ENCODE peak calls at places on chromosomes 16 and 17, in four cellular contexts. One of them, this sample, is unnamed.

GRCh38 chr16:88306860-88307545 is 75.8 kb upstream of the ZNF469 start:
- DNase-seq in IMR-90: peak
- DNase-seq in fibroblast of lung: peak
- DNase-seq in adipocyte: peak
- DNase-seq in this sample: no peak

GRCh38 chr16:57845115-57845514 is 42.8 kb upstream of the KIFC3 start:
- DNase-seq in IMR-90: no peak
- DNase-seq in adipocyte: no peak
- DNase-seq in fibroblast of lung: no peak
- DNase-seq in this sample: no peak

GRCh38 chr16:67026570-67026969 is 2.4 kb upstream of the CBFB start:
- DNase-seq in IMR-90: no peak
- DNase-seq in adipocyte: no peak
- DNase-seq in fibroblast of lung: no peak
- DNase-seq in this sample: no peak

GRCh38 chr16:50297301-50298074 is 31.1 kb downstream of the ADCY7 start:
- DNase-seq in adipocyte: no peak
- DNase-seq in fibroblast of lung: no peak
- DNase-seq in IMR-90: no peak
- DNase-seq in this sample: no peak

GRCh38 chr17:74516561-74516960 is 14.7 kb downstream of the CD300LB start:
- DNase-seq in fibroblast of lung: no peak
- DNase-seq in IMR-90: no peak
- DNase-seq in adipocyte: no peak
- DNase-seq in this sample: no peak

GRCh38 chr17:43399839-43400328 is 1.1 kb downstream of the ARL4D start:
- DNase-seq in IMR-90: no peak
- DNase-seq in adipocyte: no peak
- DNase-seq in fibroblast of lung: no peak
- DNase-seq in this sample: no peak

GRCh38 chr17:4313482-4314114 is 49.8 kb upstream of the ANKFY1 start:
- DNase-seq in fibroblast of lung: no peak
- DNase-seq in IMR-90: no peak
- DNase-seq in adipocyte: no peak
- DNase-seq in this sample: no peak

GRCh38 chr16:54335230-54335629 is 48.6 kb upstream of the IRX3 start:
- DNase-seq in fibroblast of lung: peak
- DNase-seq in adipocyte: peak
- DNase-seq in IMR-90: no peak
- DNase-seq in this sample: no peak

GRCh38 chr17:46865100-46865499 is 13.7 kb downstream of the WNT9B start:
- DNase-seq in IMR-90: peak
- DNase-seq in fibroblast of lung: peak
- DNase-seq in adipocyte: peak
- DNase-seq in this sample: no peak

GRCh38 chr16:19173649-19174383 is 5.8 kb downstream of the SYT17 start:
- DNase-seq in fibroblast of lung: no peak
- DNase-seq in IMR-90: no peak
- DNase-seq in adipocyte: no peak
- DNase-seq in this sample: no peak

DNA sequence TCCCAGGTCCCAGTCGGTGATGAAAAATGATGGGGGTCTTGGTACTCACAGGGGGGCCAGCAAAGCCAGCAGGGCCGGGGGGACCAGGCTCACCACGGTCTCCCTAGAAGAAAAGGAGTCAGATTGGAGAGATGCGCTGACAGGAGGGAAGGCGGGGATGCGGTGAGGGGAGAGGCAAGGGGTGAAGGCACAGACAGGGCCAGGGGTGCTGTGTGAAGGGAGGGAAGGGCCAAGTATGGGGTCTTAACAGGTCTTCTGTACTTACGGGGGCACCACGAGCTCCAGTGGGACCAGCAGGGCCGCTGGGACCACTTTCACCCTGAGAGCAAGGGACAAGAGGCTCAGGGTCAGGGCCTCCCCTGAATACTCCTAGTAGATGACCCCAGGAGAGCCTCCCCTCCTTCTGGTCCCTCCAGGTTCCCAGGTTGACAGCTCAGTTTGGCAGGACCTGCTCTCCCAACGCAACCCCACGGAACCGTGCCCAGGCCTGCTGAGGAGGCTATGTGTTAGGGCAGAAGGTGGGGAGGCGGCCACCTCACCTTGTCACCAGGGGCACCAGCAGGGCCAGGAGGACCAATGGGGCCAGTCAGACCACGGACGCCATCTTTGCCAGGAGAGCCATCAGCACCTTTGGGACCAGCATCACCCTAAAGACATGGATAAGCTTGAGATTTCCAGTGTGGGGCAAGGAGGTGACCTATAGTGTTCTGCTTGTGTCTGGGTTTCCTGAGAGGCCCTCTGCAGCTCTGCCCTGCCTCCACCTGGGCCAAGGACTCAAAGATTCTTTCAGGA is 11.0 kb downstream of the COL1A1 start:
- DNase-seq in fibroblast of lung: peak
- DNase-seq in IMR-90: no peak
- DNase-seq in adipocyte: peak
- DNase-seq in this sample: no peak
- H3K9ac ChIP-seq in fibroblast of lung: no peak
- H3K9ac ChIP-seq in IMR-90: peak
- H3K9ac ChIP-seq in adipocyte: peak
- H3K9ac ChIP-seq in this sample: no peak

GRCh38 chr16:56116577-56116964 is 74.7 kb upstream of the GNAO1 start:
- DNase-seq in fibroblast of lung: no peak
- DNase-seq in adipocyte: no peak
- DNase-seq in IMR-90: no peak
- DNase-seq in this sample: no peak

GRCh38 chr16:56119138-56119537 is 72.2 kb upstream of the GNAO1 start:
- DNase-seq in IMR-90: no peak
- DNase-seq in adipocyte: no peak
- DNase-seq in fibroblast of lung: no peak
- DNase-seq in this sample: peak

GRCh38 chr16:56121156-56121500 is 70.2 kb upstream of the GNAO1 start:
- DNase-seq in fibroblast of lung: no peak
- DNase-seq in adipocyte: no peak
- DNase-seq in IMR-90: no peak
- DNase-seq in this sample: peak

GRCh38 chr16:56122251-56122650 is 69.0 kb upstream of the GNAO1 start:
- DNase-seq in fibroblast of lung: no peak
- DNase-seq in adipocyte: no peak
- DNase-seq in IMR-90: no peak
- DNase-seq in this sample: no peak

DNA sequence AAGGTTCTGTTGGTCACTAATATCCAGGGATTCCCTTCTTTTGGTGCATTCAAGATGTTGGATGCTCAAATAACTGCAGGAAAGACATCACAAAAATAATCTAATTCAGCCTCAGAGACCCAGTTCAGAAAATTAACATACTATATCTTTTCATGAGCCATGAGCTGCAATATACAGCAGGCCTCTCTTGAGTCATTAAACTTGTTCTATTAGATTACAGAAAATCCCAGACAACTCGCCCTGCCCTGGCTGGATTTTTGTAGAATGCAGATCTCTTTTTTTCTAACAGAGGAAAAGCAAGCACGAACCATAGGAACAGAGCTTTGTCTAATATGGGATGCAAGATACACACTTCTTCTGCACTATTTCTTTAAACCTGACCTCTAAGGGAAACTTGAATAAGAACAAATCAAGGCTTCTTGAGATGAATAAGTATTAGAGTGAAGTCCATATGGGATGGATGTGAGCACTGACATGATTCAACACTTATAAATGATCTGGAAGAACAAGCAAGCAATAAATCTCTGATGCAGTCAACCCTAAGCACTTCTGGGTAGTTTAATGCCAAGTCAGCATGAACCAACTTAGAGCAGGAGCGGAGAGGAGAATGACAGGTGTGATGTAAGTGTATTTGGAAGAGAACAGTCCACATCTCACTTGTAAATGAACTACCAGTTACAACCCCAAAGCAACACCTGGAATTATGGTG is 70.7 kb upstream of the GNAO1 start:
- DNase-seq in fibroblast of lung: no peak
- DNase-seq in IMR-90: no peak
- DNase-seq in adipocyte: no peak
- DNase-seq in this sample: no peak
- H3K9ac ChIP-seq in fibroblast of lung: no peak
- H3K9ac ChIP-seq in IMR-90: no peak
- H3K9ac ChIP-seq in adipocyte: no peak
- H3K9ac ChIP-seq in this sample: no peak

DNA sequence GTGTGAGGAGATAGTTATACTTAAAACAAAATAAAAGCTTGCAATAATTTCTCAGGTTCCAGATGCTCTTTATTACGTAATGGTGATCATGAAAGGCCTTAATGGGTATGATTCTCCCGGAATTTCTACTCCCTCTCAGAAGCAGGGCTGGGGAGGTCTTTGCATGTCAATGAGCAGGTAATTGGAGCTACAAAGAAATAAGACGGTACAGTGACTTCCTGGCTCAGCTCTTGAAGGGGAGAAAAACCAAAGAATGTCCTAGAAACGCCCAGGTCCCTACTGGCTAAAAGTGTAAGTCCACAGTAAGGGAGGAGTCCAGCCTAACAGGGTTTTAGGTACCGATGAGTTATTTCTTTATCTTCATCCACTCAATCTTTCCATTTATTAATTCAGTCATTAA is 390.9 kb downstream of the TMEM114 start:
- DNase-seq in fibroblast of lung: no peak
- DNase-seq in adipocyte: no peak
- DNase-seq in IMR-90: no peak
- DNase-seq in this sample: no peak
- H3K9ac ChIP-seq in fibroblast of lung: no peak
- H3K9ac ChIP-seq in adipocyte: no peak
- H3K9ac ChIP-seq in IMR-90: no peak
- H3K9ac ChIP-seq in this sample: no peak

DNA sequence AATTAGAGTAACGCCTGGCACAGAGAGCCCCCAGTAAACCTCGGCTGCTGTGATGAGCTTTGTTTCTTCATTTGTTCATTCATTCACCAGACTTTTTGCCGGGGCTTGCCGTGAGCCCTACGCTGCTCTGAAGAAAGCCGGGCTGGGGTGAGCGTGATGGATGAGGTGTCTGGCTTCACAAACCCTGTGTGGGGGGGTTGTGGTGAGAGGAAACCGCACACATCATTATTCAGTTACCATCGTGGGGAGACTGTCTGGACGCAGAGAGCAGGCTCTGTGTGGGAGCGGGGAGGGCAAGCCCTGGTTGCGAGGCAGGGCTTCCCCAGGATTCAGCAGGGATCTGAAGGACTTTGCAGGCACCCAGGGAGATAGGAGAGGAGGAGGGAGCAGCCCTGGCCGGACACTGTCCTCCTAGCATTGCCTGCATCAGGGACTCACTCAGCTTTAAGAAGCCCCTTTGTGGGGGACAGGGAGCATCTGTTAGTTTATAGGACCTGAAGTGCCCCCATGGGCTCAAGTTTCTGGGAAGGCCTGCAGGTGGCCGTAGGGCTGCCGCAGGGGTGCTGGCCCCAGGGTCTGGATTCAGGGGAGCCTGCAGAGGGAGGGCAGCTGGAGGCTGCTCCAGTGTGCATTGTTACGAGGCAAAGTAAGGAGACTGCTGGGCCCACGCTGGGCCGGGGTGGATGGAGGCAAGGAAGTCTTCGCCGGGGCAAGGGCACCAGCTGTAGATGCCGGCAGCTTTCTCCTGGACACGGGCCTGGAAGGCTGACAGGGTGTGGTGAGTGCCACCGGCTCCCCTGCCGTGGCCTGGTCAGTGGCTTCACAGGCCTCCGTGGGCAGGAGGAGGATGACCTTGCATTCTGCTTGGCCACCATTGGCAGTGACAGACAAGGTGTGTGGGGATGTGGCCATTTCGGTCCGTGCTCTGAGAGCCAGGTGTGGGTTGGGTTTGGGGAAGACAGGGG is 334.5 kb downstream of the SEC14L1 start:
- DNase-seq in adipocyte: peak
- DNase-seq in fibroblast of lung: peak
- DNase-seq in IMR-90: peak
- DNase-seq in this sample: no peak
- H3K9ac ChIP-seq in adipocyte: peak
- H3K9ac ChIP-seq in fibroblast of lung: peak
- H3K9ac ChIP-seq in IMR-90: no peak
- H3K9ac ChIP-seq in this sample: peak

GRCh38 chr17:81927145-81927652 is 336 bp downstream of the MAFG start:
- DNase-seq in fibroblast of lung: no peak
- DNase-seq in IMR-90: no peak
- DNase-seq in adipocyte: no peak
- DNase-seq in this sample: no peak
- H3K9ac ChIP-seq in fibroblast of lung: peak
- H3K9ac ChIP-seq in IMR-90: peak
- H3K9ac ChIP-seq in adipocyte: peak
- H3K9ac ChIP-seq in this sample: peak

DNA sequence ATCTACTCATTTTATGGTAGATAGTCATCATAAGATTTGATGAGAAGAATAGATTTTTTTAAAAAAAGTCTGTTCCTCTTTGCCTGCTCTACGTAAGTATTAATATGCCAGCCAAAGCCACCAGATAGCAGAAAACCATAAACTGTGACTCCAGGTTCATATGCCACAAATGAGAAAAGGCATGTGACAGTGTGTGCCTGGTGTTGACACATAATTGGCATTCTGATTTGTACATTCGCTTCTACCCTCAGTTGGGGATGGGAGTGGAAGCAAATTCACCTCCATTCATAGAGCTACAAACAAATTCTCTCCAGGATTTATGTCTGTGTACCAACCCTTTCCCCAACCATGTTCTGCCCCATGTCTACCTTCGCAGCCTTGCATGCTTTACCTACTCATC is 391.6 kb downstream of the PMP22 start:
- DNase-seq in adipocyte: no peak
- DNase-seq in IMR-90: no peak
- DNase-seq in fibroblast of lung: no peak
- DNase-seq in this sample: no peak
- H3K9ac ChIP-seq in adipocyte: no peak
- H3K9ac ChIP-seq in IMR-90: no peak
- H3K9ac ChIP-seq in fibroblast of lung: no peak
- H3K9ac ChIP-seq in this sample: no peak

GRCh38 chr16:89973654-89974335 is 25.2 kb downstream of the DEF8 start:
- DNase-seq in IMR-90: no peak
- DNase-seq in fibroblast of lung: no peak
- DNase-seq in adipocyte: no peak
- DNase-seq in this sample: no peak
- H3K9ac ChIP-seq in IMR-90: no peak
- H3K9ac ChIP-seq in fibroblast of lung: no peak
- H3K9ac ChIP-seq in adipocyte: peak
- H3K9ac ChIP-seq in this sample: peak

This sample was measured in GM12878.